ENCODE peak calls at places on chromosomes 12 and 14, in four cellular contexts. N is HCT116, G is GM23248, V is neural progenitor cell. K is an unnamed sample.

GRCh38 chr12:66636771-66637170 is 42.1 kb downstream of the GRIP1 start:
- DNase-seq in N (no peak), G (no peak), V (peak), K (peak)

GRCh38 chr12:48119078-48119833 is at the start of gene PFKM:
- DNase-seq in N (peak), G (peak), V (peak), K (peak)

GRCh38 chr14:54173782-54174181 is 217.2 kb upstream of the BMP4 start:
- DNase-seq in N (no peak), G (peak), V (no peak), K (peak)

GRCh38 chr14:69263771-69264170 is 3.8 kb downstream of the GALNT16 start:
- DNase-seq in N (no peak), G (peak), V (no peak), K (no peak)

GRCh38 chr14:53458368-53458814 is 305.3 kb upstream of the DDHD1 start:
- DNase-seq in N (peak), G (peak), V (peak), K (peak)

GRCh38 chr12:26112703-26113147 is 12.1 kb downstream of the BHLHE41 start:
- DNase-seq in N (no peak), G (peak), V (peak), K (peak)

GRCh38 chr12:132204064-132204821 is 60.0 kb downstream of the NOC4L start:
- DNase-seq in N (no peak), G (peak), V (no peak), K (no peak)

GRCh38 chr12:80938397-80938796 is 663 bp upstream of the LIN7A start:
- DNase-seq in N (no peak), G (no peak), V (no peak), K (no peak)

GRCh38 chr12:104604070-104604994 is 147.6 kb downstream of the CHST11 start:
- DNase-seq in N (peak), G (peak), V (no peak), K (peak)

GRCh38 chr14:63276492-63277342 is 42.0 kb downstream of the GPHB5 start:
- DNase-seq in N (peak), G (peak), V (peak), K (peak)

GRCh38 chr14:57746563-57746962 is 119.3 kb downstream of the SLC35F4 start:
- DNase-seq in N (no peak), G (no peak), V (no peak), K (no peak)

GRCh38 chr12:106282457-106283097 is 20.0 kb upstream of the TCP11L2 start:
- DNase-seq in N (peak), G (peak), V (peak), K (peak)

GRCh38 chr14:97029800-97030199 is 232.6 kb downstream of the VRK1 start:
- DNase-seq in N (no peak), G (no peak), V (no peak), K (no peak)

DNA sequence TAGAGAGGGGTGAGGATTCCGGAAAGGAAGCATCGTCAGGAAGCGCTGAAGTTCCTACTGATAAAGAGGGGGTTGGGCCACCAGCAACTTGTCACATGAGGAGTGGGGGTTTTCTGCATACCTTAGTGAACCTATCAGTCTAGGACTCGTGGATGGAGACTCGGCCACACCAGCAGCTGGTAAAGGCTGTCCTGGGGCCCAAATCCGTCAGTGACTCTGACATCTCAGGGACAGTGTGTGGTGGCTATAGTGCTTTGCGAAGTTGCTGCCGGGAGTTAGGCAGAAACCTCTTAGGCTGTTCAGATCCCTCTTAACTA is 16.4 kb downstream of the RNASE2 start:
- DNase-seq in N (no peak), G (no peak), V (no peak), K (no peak)
- H3K9ac ChIP-seq in N (peak), G (peak), V (no peak), K (peak)

GRCh38 chr12:54395545-54395944 is 11.0 kb upstream of the ZNF385A start:
- DNase-seq in N (no peak), G (no peak), V (no peak), K (no peak)
- H3K27ac ChIP-seq in N (no peak), G (no peak), V (no peak), K (no peak)

GRCh38 chr14:103878180-103878579 is 30.8 kb upstream of the PPP1R13B start:
- DNase-seq in N (no peak), G (no peak), V (no peak), K (no peak)

GRCh38 chr14:103879118-103879569 is 31.8 kb upstream of the PPP1R13B start:
- DNase-seq in N (no peak), G (no peak), V (no peak), K (no peak)

GRCh38 chr14:103880986-103881926 is 33.9 kb upstream of the PPP1R13B start:
- DNase-seq in N (no peak), G (no peak), V (no peak), K (no peak)

GRCh38 chr14:103880334-103880985 is 33.1 kb upstream of the PPP1R13B start:
- DNase-seq in N (no peak), G (peak), V (peak), K (no peak)

DNA sequence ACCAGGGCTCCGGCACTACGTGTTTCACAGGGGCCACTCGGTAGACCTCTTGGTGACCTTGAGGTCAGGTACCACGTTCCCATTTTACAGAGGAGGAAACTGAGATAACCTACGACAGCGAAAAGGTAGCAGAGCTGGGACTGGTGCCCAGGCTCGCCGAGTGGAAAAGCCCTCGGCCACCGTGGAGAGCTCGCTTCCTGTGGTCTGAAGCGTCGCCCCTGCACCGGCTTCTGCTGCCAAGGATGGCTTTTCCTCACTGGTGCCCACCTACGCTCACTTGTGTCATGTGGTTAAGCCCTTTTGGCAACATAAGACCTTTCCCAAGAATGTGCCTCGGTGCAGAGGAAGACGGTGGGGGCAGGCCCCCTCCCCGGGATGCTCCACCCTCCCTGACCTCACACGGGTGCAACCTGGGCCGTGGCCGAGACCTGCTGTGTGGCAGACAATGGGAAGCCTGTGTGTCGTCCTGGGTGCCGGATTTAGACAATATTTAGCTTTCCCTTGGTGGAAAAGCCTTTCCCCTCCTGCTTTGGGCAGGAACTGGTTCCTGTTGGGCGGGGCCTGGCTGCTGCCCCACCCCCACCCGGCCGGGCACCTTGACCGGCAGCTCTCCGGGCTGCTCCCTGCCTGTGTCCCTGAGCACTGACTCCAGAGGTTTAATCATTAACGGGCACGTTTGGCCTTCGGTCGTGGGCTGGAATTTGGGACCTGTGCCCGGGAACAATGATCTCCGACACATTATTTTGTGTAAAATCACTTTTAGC is 32.4 kb upstream of the PPP1R13B start:
- DNase-seq in N (no peak), G (peak), V (no peak), K (no peak)
- H3K9ac ChIP-seq in N (peak), G (no peak), V (no peak), K (no peak)

DNA sequence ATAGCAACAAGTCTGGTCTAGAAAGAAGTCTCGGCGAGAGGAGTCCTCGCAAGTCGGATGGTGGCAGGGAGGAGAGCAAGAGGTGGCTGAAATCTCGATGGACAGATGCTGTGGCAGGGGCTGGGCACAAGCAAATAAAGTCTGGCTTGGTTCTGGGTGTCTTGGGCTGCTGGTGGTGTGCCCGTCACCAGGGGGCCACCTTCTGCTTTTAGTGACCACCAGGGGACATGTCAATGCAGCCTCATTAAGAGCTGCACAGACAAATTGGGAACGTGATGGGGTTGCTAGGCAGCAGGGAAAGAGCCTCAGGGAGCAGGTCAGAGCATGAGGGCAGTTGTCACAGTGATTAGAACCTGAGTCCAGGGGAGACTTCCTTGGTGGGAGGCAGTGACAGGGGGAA is 43.9 kb downstream of the LRRC74A start:
- DNase-seq in N (no peak), G (no peak), V (peak), K (peak)
- H3K27ac ChIP-seq in N (no peak), G (no peak), V (no peak), K (no peak)

DNA sequence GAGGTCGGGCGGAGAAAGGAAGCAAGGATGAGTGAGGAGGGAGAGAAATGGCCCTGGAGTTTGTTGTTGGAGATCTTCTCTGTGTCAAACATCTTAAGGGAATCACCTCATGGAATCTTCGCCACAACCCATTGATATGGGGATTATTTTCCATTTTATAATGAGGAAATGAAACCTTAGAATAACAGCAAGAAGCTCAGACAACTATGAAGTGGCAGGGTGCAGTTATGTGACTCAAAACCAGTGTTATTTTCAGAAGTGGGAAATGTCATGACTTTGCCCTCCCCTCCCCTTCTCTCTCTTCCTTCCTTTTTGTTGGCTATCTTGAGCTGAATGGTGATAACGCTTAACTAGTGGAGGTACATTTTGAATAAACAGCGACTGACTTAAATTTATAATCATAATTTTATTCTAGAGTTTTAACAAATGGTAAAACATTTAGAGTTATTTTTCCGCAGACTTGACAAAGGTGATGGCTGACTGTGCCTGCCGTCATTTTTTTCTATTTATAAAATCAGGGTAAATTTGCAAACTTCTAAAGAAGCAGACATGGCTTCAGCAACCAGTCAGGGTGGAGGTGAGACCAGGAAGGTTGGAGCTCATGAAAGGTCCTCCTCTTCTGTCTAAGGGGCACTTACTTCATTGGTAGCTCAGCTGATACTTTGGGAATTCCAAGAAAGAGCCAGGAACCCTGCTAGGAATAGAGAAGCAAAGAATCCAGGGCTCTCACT is 232.4 kb downstream of the RGS6 start:
- DNase-seq in N (no peak), G (no peak), V (no peak), K (no peak)
- H3K9ac ChIP-seq in N (no peak), G (no peak), V (no peak), K (no peak)

GRCh38 chr12:121536058-121536928 is 44.5 kb downstream of the KDM2B start:
- DNase-seq in N (no peak), G (peak), V (peak), K (peak)

GRCh38 chr12:121539908-121540307 is 40.9 kb downstream of the KDM2B start:
- DNase-seq in N (no peak), G (no peak), V (no peak), K (no peak)

GRCh38 chr12:121538699-121539061 is 42.1 kb downstream of the KDM2B start:
- DNase-seq in N (peak), G (peak), V (no peak), K (no peak)

GRCh38 chr12:121536929-121537813 is 43.7 kb downstream of the KDM2B start:
- DNase-seq in N (no peak), G (peak), V (peak), K (peak)

GRCh38 chr12:121537814-121538698 is 42.8 kb downstream of the KDM2B start:
- DNase-seq in N (no peak), G (peak), V (peak), K (peak)
- H3K27ac ChIP-seq in N (peak), G (no peak), V (no peak), K (no peak)

GRCh38 chr12:75710361-75711069 is 199.1 kb upstream of the KRR1 start:
- DNase-seq in N (no peak), G (peak), V (no peak), K (no peak)

GRCh38 chr12:75711276-75711675 is 199.9 kb upstream of the KRR1 start:
- DNase-seq in N (no peak), G (no peak), V (peak), K (no peak)

GRCh38 chr12:75708829-75709228 is 197.4 kb upstream of the KRR1 start:
- DNase-seq in N (no peak), G (no peak), V (no peak), K (no peak)

GRCh38 chr12:75707983-75708382 is 196.6 kb upstream of the KRR1 start:
- DNase-seq in N (no peak), G (no peak), V (no peak), K (no peak)

DNA sequence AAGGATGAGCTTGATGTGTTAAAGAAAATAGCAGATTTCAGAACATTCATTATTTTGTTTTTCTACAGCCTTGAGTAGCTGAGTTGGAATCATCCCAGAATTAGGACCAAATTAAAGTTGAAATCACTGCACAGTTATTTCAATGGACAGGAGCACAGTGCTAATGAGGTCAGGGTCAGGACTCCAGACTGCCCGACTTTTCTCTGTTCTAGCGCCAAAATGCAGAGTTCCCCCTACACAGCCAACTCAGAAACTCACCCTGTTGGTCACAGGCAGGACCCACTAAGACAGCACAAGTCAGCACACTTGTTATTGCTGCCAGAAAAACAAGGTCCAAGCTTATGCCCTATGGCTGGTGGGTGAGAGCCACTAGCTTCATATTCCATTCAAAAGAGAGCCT is 198.1 kb upstream of the KRR1 start:
- DNase-seq in N (no peak), G (no peak), V (no peak), K (no peak)
- H3K9ac ChIP-seq in N (peak), G (no peak), V (no peak), K (no peak)

GRCh38 chr12:89416049-89416792 is 63.9 kb upstream of the DUSP6 start:
- DNase-seq in N (no peak), G (no peak), V (no peak), K (no peak)
- H3K27ac ChIP-seq in N (no peak), G (no peak), V (no peak), K (no peak)

K was measured in mesenchymal stem cell.